ENCODE peak calls at places on chromosomes 3 and 15, in four cellular contexts. One of them, this sample, is unnamed.

GRCh38 chr3:70570584-70570983 is 258.1 kb upstream of the MDFIC2 start:
- DNase-seq in bronchial epithelial cell: no peak
- DNase-seq in H9: no peak
- DNase-seq in neural progenitor cell: no peak
- DNase-seq in this sample: no peak

GRCh38 chr3:102037209-102037608 is 187.9 kb downstream of the NFKBIZ start:
- DNase-seq in bronchial epithelial cell: no peak
- DNase-seq in H9: no peak
- DNase-seq in neural progenitor cell: no peak
- DNase-seq in this sample: no peak

GRCh38 chr3:13494463-13495350 is 14.6 kb downstream of the HDAC11 start:
- DNase-seq in bronchial epithelial cell: no peak
- DNase-seq in H9: no peak
- DNase-seq in neural progenitor cell: peak
- DNase-seq in this sample: peak

GRCh38 chr15:73571346-73571745 is 61.8 kb downstream of the NPTN start:
- DNase-seq in bronchial epithelial cell: no peak
- DNase-seq in H9: no peak
- DNase-seq in neural progenitor cell: no peak
- DNase-seq in this sample: no peak

GRCh38 chr3:152270944-152271343 is 2.2 kb downstream of the MBNL1 start:
- DNase-seq in bronchial epithelial cell: no peak
- DNase-seq in H9: no peak
- DNase-seq in neural progenitor cell: no peak
- DNase-seq in this sample: no peak

GRCh38 chr3:38038447-38038911 is 529 bp upstream of the DLEC1 start:
- DNase-seq in bronchial epithelial cell: peak
- DNase-seq in H9: no peak
- DNase-seq in neural progenitor cell: no peak
- DNase-seq in this sample: no peak

GRCh38 chr3:2923390-2923789 is 186.8 kb downstream of the IL5RA start:
- DNase-seq in bronchial epithelial cell: peak
- DNase-seq in H9: no peak
- DNase-seq in neural progenitor cell: no peak
- DNase-seq in this sample: no peak

GRCh38 chr3:157794771-157795170 is 291.6 kb upstream of the VEPH1 start:
- DNase-seq in bronchial epithelial cell: peak
- DNase-seq in H9: no peak
- DNase-seq in neural progenitor cell: no peak
- DNase-seq in this sample: no peak

GRCh38 chr3:196517919-196518318 is 2.8 kb upstream of the SMCO1 start:
- DNase-seq in bronchial epithelial cell: peak
- DNase-seq in H9: peak
- DNase-seq in neural progenitor cell: no peak
- DNase-seq in this sample: no peak

GRCh38 chr15:97096303-97096835 is 765.9 kb downstream of the NR2F2 start:
- DNase-seq in bronchial epithelial cell: no peak
- DNase-seq in H9: no peak
- DNase-seq in neural progenitor cell: no peak
- DNase-seq in this sample: no peak

GRCh38 chr3:126438746-126439145 is 36.9 kb downstream of the ZXDC start:
- DNase-seq in bronchial epithelial cell: no peak
- DNase-seq in H9: peak
- DNase-seq in neural progenitor cell: no peak
- DNase-seq in this sample: no peak

GRCh38 chr15:24269923-24270322 is 405.7 kb upstream of the NPAP1 start:
- DNase-seq in bronchial epithelial cell: no peak
- DNase-seq in H9: no peak
- DNase-seq in neural progenitor cell: no peak
- DNase-seq in this sample: no peak

GRCh38 chr3:53231532-53232511 is 24.0 kb downstream of the TKT start:
- DNase-seq in bronchial epithelial cell: no peak
- DNase-seq in H9: no peak
- DNase-seq in neural progenitor cell: no peak
- DNase-seq in this sample: no peak

GRCh38 chr15:93331545-93332117 is 242.6 kb upstream of the RGMA start:
- DNase-seq in bronchial epithelial cell: no peak
- DNase-seq in H9: peak
- DNase-seq in neural progenitor cell: peak
- DNase-seq in this sample: peak

GRCh38 chr3:64048631-64049061 is 25.4 kb upstream of the PSMD6 start:
- DNase-seq in bronchial epithelial cell: peak
- DNase-seq in H9: no peak
- DNase-seq in neural progenitor cell: no peak
- DNase-seq in this sample: no peak

GRCh38 chr15:67103021-67103420 is 37.6 kb downstream of the SMAD3 start:
- DNase-seq in bronchial epithelial cell: no peak
- DNase-seq in H9: no peak
- DNase-seq in neural progenitor cell: no peak
- DNase-seq in this sample: no peak

GRCh38 chr15:71601038-71601869 is 209.1 kb upstream of the NR2E3 start:
- DNase-seq in bronchial epithelial cell: no peak
- DNase-seq in H9: no peak
- DNase-seq in neural progenitor cell: no peak
- DNase-seq in this sample: no peak

GRCh38 chr3:9153763-9154601 is 95.5 kb downstream of the SRGAP3 start:
- DNase-seq in bronchial epithelial cell: no peak
- DNase-seq in H9: peak
- DNase-seq in neural progenitor cell: no peak
- DNase-seq in this sample: no peak

GRCh38 chr15:33131880-33132279 is 62.6 kb downstream of the FMN1 start:
- DNase-seq in bronchial epithelial cell: peak
- DNase-seq in H9: no peak
- DNase-seq in neural progenitor cell: no peak
- DNase-seq in this sample: no peak

GRCh38 chr15:41886741-41887140 is 7.1 kb downstream of the SPTBN5 start:
- DNase-seq in bronchial epithelial cell: no peak
- DNase-seq in H9: no peak
- DNase-seq in neural progenitor cell: peak
- DNase-seq in this sample: no peak

GRCh38 chr3:190131329-190131728 is 10.6 kb upstream of the P3H2 start:
- DNase-seq in bronchial epithelial cell: peak
- DNase-seq in H9: no peak
- DNase-seq in neural progenitor cell: no peak
- DNase-seq in this sample: no peak

GRCh38 chr3:57896046-57896445 is 112.2 kb upstream of the FLNB start:
- DNase-seq in bronchial epithelial cell: no peak
- DNase-seq in H9: no peak
- DNase-seq in neural progenitor cell: no peak
- DNase-seq in this sample: no peak

GRCh38 chr3:148955544-148956346 is 35.6 kb upstream of the GYG1 start:
- DNase-seq in bronchial epithelial cell: peak
- DNase-seq in H9: no peak
- DNase-seq in neural progenitor cell: peak
- DNase-seq in this sample: peak
- TF ChIP-seq CTCF in bronchial epithelial cell: peak
- TF ChIP-seq CTCF in H9: peak
- TF ChIP-seq CTCF in neural progenitor cell: peak
- TF ChIP-seq CTCF in this sample: no peak

GRCh38 chr3:128408693-128409620 is 57.7 kb downstream of the DNAJB8 start:
- DNase-seq in bronchial epithelial cell: no peak
- DNase-seq in H9: no peak
- DNase-seq in neural progenitor cell: no peak
- DNase-seq in this sample: no peak
- TF ChIP-seq CTCF in bronchial epithelial cell: no peak
- TF ChIP-seq CTCF in H9: peak
- TF ChIP-seq CTCF in neural progenitor cell: peak
- TF ChIP-seq CTCF in this sample: no peak

GRCh38 chr3:133595341-133595740 is 21.9 kb downstream of the CDV3 start:
- DNase-seq in bronchial epithelial cell: peak
- DNase-seq in H9: no peak
- DNase-seq in neural progenitor cell: no peak
- DNase-seq in this sample: no peak

GRCh38 chr3:133600682-133601081 is 27.2 kb downstream of the CDV3 start:
- DNase-seq in bronchial epithelial cell: no peak
- DNase-seq in H9: no peak
- DNase-seq in neural progenitor cell: no peak
- DNase-seq in this sample: no peak

GRCh38 chr3:133593243-133593642 is 19.8 kb downstream of the CDV3 start:
- DNase-seq in bronchial epithelial cell: no peak
- DNase-seq in H9: no peak
- DNase-seq in neural progenitor cell: no peak
- DNase-seq in this sample: no peak

GRCh38 chr3:133599280-133599679 is 25.8 kb downstream of the CDV3 start:
- DNase-seq in bronchial epithelial cell: no peak
- DNase-seq in H9: no peak
- DNase-seq in neural progenitor cell: no peak
- DNase-seq in this sample: no peak

GRCh38 chr3:133598405-133598804 is 24.9 kb downstream of the CDV3 start:
- DNase-seq in bronchial epithelial cell: no peak
- DNase-seq in H9: no peak
- DNase-seq in neural progenitor cell: no peak
- DNase-seq in this sample: no peak
- TF ChIP-seq CTCF in bronchial epithelial cell: no peak
- TF ChIP-seq CTCF in H9: no peak
- TF ChIP-seq CTCF in neural progenitor cell: no peak
- TF ChIP-seq CTCF in this sample: no peak

GRCh38 chr3:146507331-146508120 is 36.9 kb downstream of the PLSCR1 start:
- DNase-seq in bronchial epithelial cell: no peak
- DNase-seq in H9: no peak
- DNase-seq in neural progenitor cell: peak
- DNase-seq in this sample: no peak

GRCh38 chr3:146513386-146514051 is 30.9 kb downstream of the PLSCR1 start:
- DNase-seq in bronchial epithelial cell: peak
- DNase-seq in H9: no peak
- DNase-seq in neural progenitor cell: no peak
- DNase-seq in this sample: no peak

DNA sequence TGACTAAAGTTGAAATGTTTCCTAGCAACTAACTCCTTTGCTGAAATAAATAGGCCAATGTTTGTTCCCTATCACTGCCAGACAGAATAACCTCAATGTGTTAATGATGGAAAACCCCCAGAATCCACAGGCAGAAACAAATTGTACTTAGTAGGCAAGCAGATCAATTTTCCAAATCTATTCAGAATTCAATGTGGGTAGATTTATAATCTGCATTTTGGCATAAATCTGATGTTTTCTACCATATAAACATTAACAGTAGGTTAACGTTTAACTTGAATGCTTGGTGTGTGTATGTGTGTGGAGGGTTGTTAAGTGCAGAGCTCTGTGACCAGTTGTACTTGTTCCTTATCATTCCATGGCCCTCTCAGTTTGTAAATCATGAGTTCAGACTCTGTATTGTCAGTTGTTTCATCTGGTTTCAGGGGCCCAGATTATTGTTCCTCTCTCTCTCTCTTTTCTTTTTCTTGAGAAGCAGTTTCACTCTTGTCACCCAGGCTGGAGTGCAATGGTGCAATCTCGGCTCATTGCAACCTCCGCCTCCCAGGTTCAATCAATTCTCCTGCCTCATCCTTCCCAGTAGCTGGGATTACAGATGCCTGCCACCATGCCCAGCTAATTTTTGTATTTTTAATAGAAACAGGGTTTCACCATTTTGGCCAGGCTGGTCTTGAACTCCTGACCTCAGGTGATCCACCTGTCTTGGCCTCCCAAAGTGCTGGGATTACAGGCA is 32.8 kb downstream of the PLSCR1 start:
- DNase-seq in bronchial epithelial cell: no peak
- DNase-seq in H9: no peak
- DNase-seq in neural progenitor cell: no peak
- DNase-seq in this sample: no peak
- TF ChIP-seq CTCF in bronchial epithelial cell: no peak
- TF ChIP-seq CTCF in H9: no peak
- TF ChIP-seq CTCF in neural progenitor cell: no peak
- TF ChIP-seq CTCF in this sample: no peak

GRCh38 chr3:66354561-66354960 is 133.8 kb downstream of the SLC25A26 start:
- DNase-seq in bronchial epithelial cell: no peak
- DNase-seq in H9: no peak
- DNase-seq in neural progenitor cell: no peak
- DNase-seq in this sample: no peak

GRCh38 chr3:66353530-66353929 is 132.7 kb downstream of the SLC25A26 start:
- DNase-seq in bronchial epithelial cell: no peak
- DNase-seq in H9: no peak
- DNase-seq in neural progenitor cell: no peak
- DNase-seq in this sample: no peak

GRCh38 chr3:66354001-66354400 is 133.2 kb downstream of the SLC25A26 start:
- DNase-seq in bronchial epithelial cell: no peak
- DNase-seq in H9: no peak
- DNase-seq in neural progenitor cell: no peak
- DNase-seq in this sample: no peak

GRCh38 chr3:66353039-66353438 is 132.2 kb downstream of the SLC25A26 start:
- DNase-seq in bronchial epithelial cell: no peak
- DNase-seq in H9: no peak
- DNase-seq in neural progenitor cell: no peak
- DNase-seq in this sample: no peak

DNA sequence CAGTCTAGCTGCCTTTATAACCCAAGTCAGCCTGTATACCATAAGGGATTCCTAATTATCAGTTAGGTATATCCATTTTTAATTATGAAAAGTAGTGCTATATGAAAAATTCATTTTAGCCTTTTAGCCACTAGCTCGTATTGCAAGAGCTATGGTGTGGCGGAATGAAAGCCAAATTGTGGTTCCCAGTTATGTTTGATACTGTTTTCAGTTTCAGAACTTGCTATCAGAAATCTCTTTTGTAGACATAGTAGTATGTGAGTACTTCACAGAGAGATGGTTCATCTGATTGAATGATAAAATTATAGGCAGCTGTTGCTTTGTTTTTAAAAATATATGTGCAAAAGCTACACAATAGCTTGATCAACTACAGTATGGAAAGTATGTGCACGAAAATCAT is 134.6 kb downstream of the SLC25A26 start:
- DNase-seq in bronchial epithelial cell: no peak
- DNase-seq in H9: no peak
- DNase-seq in neural progenitor cell: no peak
- DNase-seq in this sample: no peak
- TF ChIP-seq CTCF in bronchial epithelial cell: no peak
- TF ChIP-seq CTCF in H9: no peak
- TF ChIP-seq CTCF in neural progenitor cell: no peak
- TF ChIP-seq CTCF in this sample: no peak

DNA sequence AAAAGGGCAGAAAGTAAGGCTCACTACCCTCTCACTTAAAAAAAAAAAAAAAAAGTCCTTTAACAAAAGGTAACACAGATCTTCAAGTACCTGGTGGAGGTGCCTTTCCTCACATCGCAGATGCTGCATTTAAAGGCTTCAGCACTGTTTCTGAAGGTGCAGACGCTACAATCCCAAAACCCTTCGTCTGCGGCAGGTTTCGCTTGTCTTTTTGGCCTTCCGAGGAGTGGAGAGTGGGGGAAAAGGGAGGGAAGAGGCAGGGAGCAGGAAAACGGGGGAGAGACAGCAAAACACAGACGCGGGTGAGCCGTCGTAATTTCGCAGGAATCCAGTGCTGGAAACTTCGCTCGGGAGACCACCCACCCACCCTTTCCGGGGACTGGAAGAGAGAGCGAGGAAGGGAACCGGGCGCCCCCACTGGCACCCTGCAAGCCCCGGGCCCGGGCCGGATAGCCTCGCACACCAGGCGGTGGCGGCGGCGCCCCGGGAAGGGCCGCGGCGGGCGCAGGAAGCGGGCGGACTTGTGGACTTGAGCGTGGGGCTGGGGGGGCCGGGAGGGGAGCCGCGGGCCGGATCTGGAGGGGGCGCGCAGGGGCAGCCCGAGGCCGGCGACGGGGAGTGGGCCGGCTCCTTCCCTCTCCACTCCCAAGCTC is 401.7 kb downstream of the SHQ1 start:
- DNase-seq in bronchial epithelial cell: peak
- DNase-seq in H9: peak
- DNase-seq in neural progenitor cell: no peak
- DNase-seq in this sample: no peak
- TF ChIP-seq CTCF in bronchial epithelial cell: no peak
- TF ChIP-seq CTCF in H9: no peak
- TF ChIP-seq CTCF in neural progenitor cell: peak
- TF ChIP-seq CTCF in this sample: no peak

This sample was measured in endothelial cell.